ENCODE peak calls at places on chromosome 4, in six cellular contexts. One of them, this sample, is unnamed.

GRCh38 chr4:182604953-182605352 is 312.2 kb downstream of the DCTD start:
- DNase-seq in H7: no peak
- DNase-seq in HT-29: no peak
- DNase-seq in AG20443: no peak
- DNase-seq in NCI-H2171 treated with DMSO at 0.1 percent for 48 hours: no peak
- DNase-seq in effector CD4-positive, alpha-beta T cell: no peak
- DNase-seq in this sample: no peak

GRCh38 chr4:96164814-96165351 is 325.0 kb downstream of the PDHA2 start:
- DNase-seq in NCI-H2171 treated with DMSO at 0.1 percent for 48 hours: no peak
- DNase-seq in HT-29: no peak
- DNase-seq in AG20443: peak
- DNase-seq in H7: no peak
- DNase-seq in effector CD4-positive, alpha-beta T cell: no peak
- DNase-seq in this sample: no peak

GRCh38 chr4:53804719-53805118 is 213.4 kb upstream of the LNX1 start:
- DNase-seq in H7: peak
- DNase-seq in HT-29: peak
- DNase-seq in AG20443: no peak
- DNase-seq in effector CD4-positive, alpha-beta T cell: no peak
- DNase-seq in NCI-H2171 treated with DMSO at 0.1 percent for 48 hours: no peak
- DNase-seq in this sample: no peak

GRCh38 chr4:105002278-105002677 is 144.4 kb upstream of the TET2 start:
- DNase-seq in H7: no peak
- DNase-seq in NCI-H2171 treated with DMSO at 0.1 percent for 48 hours: no peak
- DNase-seq in effector CD4-positive, alpha-beta T cell: no peak
- DNase-seq in HT-29: no peak
- DNase-seq in AG20443: no peak
- DNase-seq in this sample: no peak

GRCh38 chr4:89303989-89304388 is 3.6 kb downstream of the GPRIN3 start:
- DNase-seq in NCI-H2171 treated with DMSO at 0.1 percent for 48 hours: no peak
- DNase-seq in HT-29: no peak
- DNase-seq in effector CD4-positive, alpha-beta T cell: no peak
- DNase-seq in H7: no peak
- DNase-seq in AG20443: no peak
- DNase-seq in this sample: peak

GRCh38 chr4:52874948-52875347 is 12.8 kb downstream of the RASL11B start:
- DNase-seq in AG20443: no peak
- DNase-seq in HT-29: no peak
- DNase-seq in effector CD4-positive, alpha-beta T cell: no peak
- DNase-seq in H7: no peak
- DNase-seq in NCI-H2171 treated with DMSO at 0.1 percent for 48 hours: no peak
- DNase-seq in this sample: no peak

GRCh38 chr4:124803641-124804040 is 91.1 kb upstream of the ANKRD50 start:
- DNase-seq in effector CD4-positive, alpha-beta T cell: no peak
- DNase-seq in NCI-H2171 treated with DMSO at 0.1 percent for 48 hours: no peak
- DNase-seq in AG20443: no peak
- DNase-seq in H7: no peak
- DNase-seq in HT-29: no peak
- DNase-seq in this sample: no peak

GRCh38 chr4:153024466-153024865 is 88.3 kb downstream of the FHDC1 start:
- DNase-seq in NCI-H2171 treated with DMSO at 0.1 percent for 48 hours: no peak
- DNase-seq in AG20443: no peak
- DNase-seq in H7: no peak
- DNase-seq in effector CD4-positive, alpha-beta T cell: no peak
- DNase-seq in HT-29: no peak
- DNase-seq in this sample: no peak

GRCh38 chr4:150256841-150257273 is 178.6 kb downstream of the DCLK2 start:
- DNase-seq in effector CD4-positive, alpha-beta T cell: no peak
- DNase-seq in NCI-H2171 treated with DMSO at 0.1 percent for 48 hours: no peak
- DNase-seq in AG20443: no peak
- DNase-seq in HT-29: peak
- DNase-seq in H7: peak
- DNase-seq in this sample: no peak

GRCh38 chr4:6668391-6668790 is 25.3 kb upstream of the S100P start:
- DNase-seq in AG20443: peak
- DNase-seq in HT-29: peak
- DNase-seq in NCI-H2171 treated with DMSO at 0.1 percent for 48 hours: no peak
- DNase-seq in H7: no peak
- DNase-seq in effector CD4-positive, alpha-beta T cell: no peak
- DNase-seq in this sample: no peak

GRCh38 chr4:169068423-169068822 is 58.4 kb upstream of the CBR4 start:
- DNase-seq in NCI-H2171 treated with DMSO at 0.1 percent for 48 hours: no peak
- DNase-seq in H7: no peak
- DNase-seq in HT-29: no peak
- DNase-seq in AG20443: no peak
- DNase-seq in effector CD4-positive, alpha-beta T cell: no peak
- DNase-seq in this sample: no peak

GRCh38 chr4:40377462-40378385 is 42.6 kb downstream of the CHRNA9 start:
- DNase-seq in AG20443: no peak
- DNase-seq in H7: no peak
- DNase-seq in effector CD4-positive, alpha-beta T cell: no peak
- DNase-seq in NCI-H2171 treated with DMSO at 0.1 percent for 48 hours: no peak
- DNase-seq in HT-29: peak
- DNase-seq in this sample: no peak

GRCh38 chr4:165873298-165874071 is 448 bp downstream of the TLL1 start:
- DNase-seq in HT-29: no peak
- DNase-seq in effector CD4-positive, alpha-beta T cell: no peak
- DNase-seq in AG20443: peak
- DNase-seq in NCI-H2171 treated with DMSO at 0.1 percent for 48 hours: peak
- DNase-seq in H7: peak
- DNase-seq in this sample: peak

GRCh38 chr4:182145360-182145905 is 97.8 kb upstream of the TENM3 start:
- DNase-seq in H7: no peak
- DNase-seq in HT-29: peak
- DNase-seq in effector CD4-positive, alpha-beta T cell: no peak
- DNase-seq in NCI-H2171 treated with DMSO at 0.1 percent for 48 hours: peak
- DNase-seq in AG20443: no peak
- DNase-seq in this sample: no peak

GRCh38 chr4:26937136-26937535 is 76.5 kb downstream of the STIM2 start:
- DNase-seq in HT-29: no peak
- DNase-seq in AG20443: no peak
- DNase-seq in NCI-H2171 treated with DMSO at 0.1 percent for 48 hours: no peak
- DNase-seq in H7: no peak
- DNase-seq in effector CD4-positive, alpha-beta T cell: no peak
- DNase-seq in this sample: no peak

GRCh38 chr4:74618659-74619058 is 173.7 kb downstream of the AREG start:
- DNase-seq in NCI-H2171 treated with DMSO at 0.1 percent for 48 hours: no peak
- DNase-seq in AG20443: no peak
- DNase-seq in HT-29: no peak
- DNase-seq in H7: no peak
- DNase-seq in effector CD4-positive, alpha-beta T cell: no peak
- DNase-seq in this sample: no peak

GRCh38 chr4:134862116-134862515 is 660.5 kb upstream of the PABPC4L start:
- DNase-seq in H7: no peak
- DNase-seq in effector CD4-positive, alpha-beta T cell: no peak
- DNase-seq in AG20443: no peak
- DNase-seq in HT-29: no peak
- DNase-seq in NCI-H2171 treated with DMSO at 0.1 percent for 48 hours: no peak
- DNase-seq in this sample: no peak

GRCh38 chr4:138049350-138049749 is 192.8 kb downstream of the SLC7A11 start:
- DNase-seq in effector CD4-positive, alpha-beta T cell: no peak
- DNase-seq in NCI-H2171 treated with DMSO at 0.1 percent for 48 hours: no peak
- DNase-seq in HT-29: peak
- DNase-seq in AG20443: no peak
- DNase-seq in H7: no peak
- DNase-seq in this sample: no peak

GRCh38 chr4:5895287-5895686 is 2.4 kb upstream of the CRMP1 start:
- DNase-seq in AG20443: no peak
- DNase-seq in H7: no peak
- DNase-seq in effector CD4-positive, alpha-beta T cell: no peak
- DNase-seq in NCI-H2171 treated with DMSO at 0.1 percent for 48 hours: no peak
- DNase-seq in HT-29: no peak
- DNase-seq in this sample: no peak

GRCh38 chr4:186657766-186658165 is 65.9 kb downstream of the FAT1 start:
- DNase-seq in NCI-H2171 treated with DMSO at 0.1 percent for 48 hours: no peak
- DNase-seq in HT-29: no peak
- DNase-seq in H7: peak
- DNase-seq in effector CD4-positive, alpha-beta T cell: no peak
- DNase-seq in AG20443: no peak
- DNase-seq in this sample: no peak

GRCh38 chr4:7068279-7068842 is 497 bp upstream of the GRPEL1 start:
- DNase-seq in NCI-H2171 treated with DMSO at 0.1 percent for 48 hours: no peak
- DNase-seq in effector CD4-positive, alpha-beta T cell: no peak
- DNase-seq in H7: no peak
- DNase-seq in AG20443: no peak
- DNase-seq in HT-29: no peak
- DNase-seq in this sample: no peak

GRCh38 chr4:87038837-87039715 is 104.3 kb downstream of the AFF1 start:
- DNase-seq in effector CD4-positive, alpha-beta T cell: no peak
- DNase-seq in HT-29: peak
- DNase-seq in AG20443: peak
- DNase-seq in H7: peak
- DNase-seq in NCI-H2171 treated with DMSO at 0.1 percent for 48 hours: peak
- DNase-seq in this sample: peak

GRCh38 chr4:40349561-40350198 is 14.5 kb downstream of the CHRNA9 start:
- DNase-seq in NCI-H2171 treated with DMSO at 0.1 percent for 48 hours: peak
- DNase-seq in HT-29: no peak
- DNase-seq in AG20443: peak
- DNase-seq in H7: no peak
- DNase-seq in effector CD4-positive, alpha-beta T cell: no peak
- DNase-seq in this sample: no peak

GRCh38 chr4:113481820-113482219 is 279.7 kb downstream of the CAMK2D start:
- DNase-seq in effector CD4-positive, alpha-beta T cell: no peak
- DNase-seq in HT-29: no peak
- DNase-seq in NCI-H2171 treated with DMSO at 0.1 percent for 48 hours: no peak
- DNase-seq in AG20443: no peak
- DNase-seq in H7: no peak
- DNase-seq in this sample: no peak

GRCh38 chr4:105838082-105838481 is 57.2 kb upstream of the NPNT start:
- DNase-seq in AG20443: no peak
- DNase-seq in NCI-H2171 treated with DMSO at 0.1 percent for 48 hours: no peak
- DNase-seq in HT-29: no peak
- DNase-seq in effector CD4-positive, alpha-beta T cell: no peak
- DNase-seq in H7: no peak
- DNase-seq in this sample: no peak